ENCODE peak calls at places on chromosomes 7 and 10, in four cellular contexts. One of them, this sample, is unnamed.

GRCh38 chr7:3210531-3210930 is 90.5 kb upstream of the SDK1 start:
- DNase-seq in pancreas: no peak
- DNase-seq in psoas muscle: no peak
- DNase-seq in CD8-positive, alpha-beta memory T cell: no peak
- DNase-seq in this sample: peak; percentile 57

GRCh38 chr7:37927739-37928444 is 7.5 kb downstream of the EPDR1 start:
- DNase-seq in pancreas: no peak
- DNase-seq in psoas muscle: no peak
- DNase-seq in CD8-positive, alpha-beta memory T cell: no peak
- DNase-seq in this sample: no peak

GRCh38 chr10:69801434-69802315 is at the start of gene COL13A1:
- DNase-seq in pancreas: no peak
- DNase-seq in psoas muscle: peak; percentile 66
- DNase-seq in CD8-positive, alpha-beta memory T cell: no peak
- DNase-seq in this sample: peak; percentile 80

GRCh38 chr7:39399976-39400375 is 166.2 kb upstream of the YAE1 start:
- DNase-seq in pancreas: no peak
- DNase-seq in psoas muscle: no peak
- DNase-seq in CD8-positive, alpha-beta memory T cell: no peak
- DNase-seq in this sample: no peak

GRCh38 chr7:124029789-124030188 is 3.1 kb downstream of the TMEM229A start:
- DNase-seq in pancreas: no peak
- DNase-seq in psoas muscle: no peak
- DNase-seq in CD8-positive, alpha-beta memory T cell: no peak
- DNase-seq in this sample: no peak

GRCh38 chr7:98329974-98330373 is 48.5 kb downstream of the BRI3 start:
- DNase-seq in pancreas: no peak
- DNase-seq in psoas muscle: no peak
- DNase-seq in CD8-positive, alpha-beta memory T cell: no peak
- DNase-seq in this sample: no peak

GRCh38 chr7:23981314-23981713 is 271.3 kb downstream of the STK31 start:
- DNase-seq in pancreas: no peak
- DNase-seq in psoas muscle: no peak
- DNase-seq in CD8-positive, alpha-beta memory T cell: no peak
- DNase-seq in this sample: no peak

GRCh38 chr10:29949411-29950011 is 109.9 kb downstream of the JCAD start:
- DNase-seq in pancreas: no peak
- DNase-seq in psoas muscle: no peak
- DNase-seq in CD8-positive, alpha-beta memory T cell: no peak
- DNase-seq in this sample: no peak

GRCh38 chr7:32242436-32242835 is 172.2 kb upstream of the PDE1C start:
- DNase-seq in pancreas: no peak
- DNase-seq in psoas muscle: no peak
- DNase-seq in CD8-positive, alpha-beta memory T cell: no peak
- DNase-seq in this sample: no peak

GRCh38 chr10:85527610-85528317 is 838.8 kb downstream of the GRID1 start:
- DNase-seq in pancreas: no peak
- DNase-seq in psoas muscle: no peak
- DNase-seq in CD8-positive, alpha-beta memory T cell: no peak
- DNase-seq in this sample: no peak

GRCh38 chr10:100664509-100664908 is 80.9 kb upstream of the PAX2 start:
- DNase-seq in pancreas: no peak
- DNase-seq in psoas muscle: no peak
- DNase-seq in CD8-positive, alpha-beta memory T cell: no peak
- DNase-seq in this sample: no peak

GRCh38 chr10:5976689-5977470 is 463 bp downstream of the IL15RA start:
- DNase-seq in pancreas: peak; percentile 87
- DNase-seq in psoas muscle: peak; percentile 60
- DNase-seq in CD8-positive, alpha-beta memory T cell: peak; percentile 59
- DNase-seq in this sample: no peak

GRCh38 chr7:40490603-40490924 is 355.8 kb downstream of the SUGCT start:
- DNase-seq in pancreas: no peak
- DNase-seq in psoas muscle: no peak
- DNase-seq in CD8-positive, alpha-beta memory T cell: no peak
- DNase-seq in this sample: no peak